ENCODE peak calls at places on chromosomes 6 and 20, in six cellular contexts. X is K562, O is GM12878, I is HepG2, D is HCT116, H is H1. E is an unnamed sample.

GRCh38 chr6:88910922-88911778 is 52.3 kb downstream of the RNGTT start:
- DNase-seq in I (no peak), H (no peak), D (no peak), X (no peak), O (no peak), E (no peak)

GRCh38 chr6:132065556-132065955 is 114.4 kb upstream of the CCN2 start:
- DNase-seq in X (no peak), I (no peak), D (no peak), O (no peak), H (no peak), E (no peak)

GRCh38 chr6:15248451-15249370 is 2.8 kb downstream of the JARID2 start:
- DNase-seq in X (peak; percentile 100), O (peak; percentile 67), I (peak; percentile 93), H (peak; percentile 67), D (peak; percentile 92), E (no peak)

GRCh38 chr20:20611165-20611564 is 101.3 kb downstream of the RALGAPA2 start:
- DNase-seq in H (no peak), X (no peak), O (no peak), I (peak; percentile 20), D (no peak), E (no peak)

GRCh38 chr20:49964964-49965780 is 17.6 kb upstream of the SNAI1 start:
- DNase-seq in D (peak; percentile 54), O (no peak), H (no peak), I (peak; percentile 76), X (peak; percentile 87), E (peak; percentile 74)

GRCh38 chr6:36570264-36570663 is 23.0 kb upstream of the STK38 start:
- DNase-seq in H (no peak), X (no peak), I (no peak), O (no peak), D (no peak), E (no peak)

GRCh38 chr6:32432050-32432450 is 7.6 kb upstream of the HLA-DRA start:
- DNase-seq in I (peak; percentile 27), D (peak; percentile 40), O (no peak), X (peak; percentile 29), H (no peak), E (no peak)

GRCh38 chr6:10800810-10801209 is 37.5 kb downstream of the MAK start:
- DNase-seq in I (peak; percentile 68), H (no peak), D (peak; percentile 4), O (no peak), X (no peak), E (no peak)

GRCh38 chr6:44851176-44851575 is 463.7 kb downstream of the CDC5L start:
- DNase-seq in I (no peak), D (no peak), X (no peak), O (no peak), H (no peak), E (no peak)

GRCh38 chr20:53943522-53944291 is 126.7 kb downstream of the BCAS1 start:
- DNase-seq in D (no peak), I (peak; percentile 34), X (peak; percentile 55), O (no peak), H (no peak), E (no peak)

GRCh38 chr6:69866351-69867074 is at the start of gene COL19A1:
- DNase-seq in D (no peak), H (no peak), O (peak; percentile 76), X (peak; percentile 4), I (no peak), E (peak; percentile 3)

GRCh38 chr6:108650781-108651180 is 90.1 kb downstream of the FOXO3 start:
- DNase-seq in O (no peak), I (no peak), H (no peak), D (no peak), X (no peak), E (no peak)

GRCh38 chr20:63009044-63009961 is 2.5 kb upstream of the BHLHE23 start:
- DNase-seq in I (peak; percentile 63), X (peak; percentile 85), H (no peak), O (peak; percentile 60), D (peak; percentile 33), E (peak; percentile 57)

GRCh38 chr20:13649548-13649947 is 10.8 kb upstream of the TASP1 start:
- DNase-seq in O (no peak), D (no peak), X (no peak), I (no peak), H (no peak), E (no peak)

GRCh38 chr6:134217516-134218140 is 100.3 kb downstream of the SGK1 start:
- DNase-seq in D (no peak), I (no peak), H (no peak), O (no peak), X (no peak), E (no peak)

GRCh38 chr6:17130786-17131185 is 28.9 kb downstream of the STMND1 start:
- DNase-seq in X (no peak), D (no peak), O (no peak), I (no peak), H (no peak), E (no peak)

GRCh38 chr6:3316818-3317217 is 58.1 kb downstream of the PSMG4 start:
- DNase-seq in I (no peak), H (no peak), O (no peak), D (no peak), X (no peak), E (no peak)

GRCh38 chr6:39021041-39021440 is 27.5 kb upstream of the GLP1R start:
- DNase-seq in X (no peak), O (no peak), I (no peak), H (no peak), D (no peak), E (no peak)

GRCh38 chr20:10559266-10559665 is 114.5 kb downstream of the JAG1 start:
- DNase-seq in D (no peak), X (no peak), I (no peak), O (no peak), H (no peak), E (no peak)

GRCh38 chr6:53066874-53067273 is 1.7 kb downstream of the FBXO9 start:
- DNase-seq in D (no peak), X (no peak), H (no peak), I (no peak), O (no peak), E (no peak)

GRCh38 chr6:13709698-13710551 is 1.7 kb downstream of the RANBP9 start:
- DNase-seq in H (no peak), X (peak; percentile 78), D (no peak), O (no peak), I (peak; percentile 54), E (no peak)

GRCh38 chr6:99129835-99130234 is 182.1 kb upstream of the FBXL4 start:
- DNase-seq in I (no peak), D (no peak), O (no peak), H (no peak), X (no peak), E (no peak)
- TF ChIP-seq ZNF274 in I (no peak), D (no peak), O (no peak), H (no peak), X (no peak), E (no peak)

GRCh38 chr6:81979329-81979728 is 226.8 kb upstream of the TENT5A start:
- DNase-seq in I (no peak), H (no peak), X (no peak), D (no peak), O (no peak), E (no peak)

GRCh38 chr6:81985191-81985590 is 232.7 kb upstream of the TENT5A start:
- DNase-seq in D (no peak), O (no peak), I (no peak), H (no peak), X (no peak), E (no peak)

GRCh38 chr6:81979767-81980166 is 227.3 kb upstream of the TENT5A start:
- DNase-seq in H (no peak), X (no peak), O (no peak), I (no peak), D (no peak), E (no peak)

GRCh38 chr6:81984599-81984998 is 232.1 kb upstream of the TENT5A start:
- DNase-seq in D (no peak), I (no peak), H (no peak), O (no peak), X (no peak), E (no peak)

DNA sequence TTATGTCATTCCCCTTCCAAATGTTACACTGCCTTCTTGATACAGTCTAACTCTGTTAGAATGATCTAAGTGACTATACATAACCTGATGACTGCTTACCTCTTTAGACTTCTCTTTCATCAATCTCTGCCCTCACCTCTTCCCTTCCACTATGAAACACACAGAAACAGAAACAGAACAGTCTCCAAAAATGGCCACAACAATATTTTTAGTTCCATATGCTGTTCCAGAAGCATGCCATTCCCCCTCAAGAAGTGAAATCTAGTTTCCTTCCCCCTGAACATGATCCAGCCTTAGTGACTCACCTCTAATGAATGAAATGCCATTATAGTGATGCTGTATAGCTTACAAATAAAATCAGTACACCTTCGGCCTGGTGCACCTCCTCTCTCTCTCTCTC is 229.3 kb upstream of the TENT5A start:
- DNase-seq in X (no peak), D (peak; percentile 43), O (no peak), H (no peak), I (no peak), E (no peak)
- H3K4me3 ChIP-seq in X (no peak overlapping the region), D (peak overlapping the region; percentile 15), O (no peak overlapping the region), H (no peak overlapping the region), I (no peak overlapping the region), E (no peak overlapping the region)

DNA sequence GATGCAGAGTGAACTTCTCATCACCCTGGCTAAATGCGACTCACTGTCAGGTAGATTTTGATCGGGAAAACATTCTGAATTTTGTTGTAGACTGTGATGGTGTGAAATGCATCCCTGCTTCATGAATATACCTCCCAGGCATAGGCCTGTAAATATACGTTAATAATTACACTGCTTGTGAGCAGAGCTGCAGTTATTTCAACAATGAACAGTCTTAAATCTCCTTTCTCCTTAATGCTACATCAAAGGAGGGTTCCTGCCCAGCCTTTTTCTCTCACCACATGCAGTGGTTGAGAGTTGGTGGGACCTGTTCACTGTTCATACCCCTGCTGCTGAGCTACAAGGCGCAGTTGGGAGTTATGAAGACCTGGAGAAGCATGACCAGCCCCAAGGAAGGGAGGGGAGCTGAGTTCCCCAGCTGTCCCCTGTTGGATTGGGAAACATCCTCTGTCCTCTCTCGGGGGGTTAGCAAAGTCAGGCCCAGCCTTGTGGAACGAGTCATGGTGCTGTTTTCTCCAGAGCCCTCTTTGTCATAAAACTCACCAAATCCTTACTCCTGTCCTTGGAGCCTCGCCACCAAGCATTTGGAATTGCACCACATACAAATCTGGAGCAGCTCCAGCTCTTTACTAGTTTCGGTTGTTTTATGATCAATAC is 111.8 kb upstream of the FOXQ1 start:
- DNase-seq in H (no peak), I (no peak), O (no peak), X (no peak), D (no peak), E (no peak)
- TF ChIP-seq ZNF274 in H (no peak), I (no peak), O (no peak), X (no peak), D (no peak), E (no peak)

DNA sequence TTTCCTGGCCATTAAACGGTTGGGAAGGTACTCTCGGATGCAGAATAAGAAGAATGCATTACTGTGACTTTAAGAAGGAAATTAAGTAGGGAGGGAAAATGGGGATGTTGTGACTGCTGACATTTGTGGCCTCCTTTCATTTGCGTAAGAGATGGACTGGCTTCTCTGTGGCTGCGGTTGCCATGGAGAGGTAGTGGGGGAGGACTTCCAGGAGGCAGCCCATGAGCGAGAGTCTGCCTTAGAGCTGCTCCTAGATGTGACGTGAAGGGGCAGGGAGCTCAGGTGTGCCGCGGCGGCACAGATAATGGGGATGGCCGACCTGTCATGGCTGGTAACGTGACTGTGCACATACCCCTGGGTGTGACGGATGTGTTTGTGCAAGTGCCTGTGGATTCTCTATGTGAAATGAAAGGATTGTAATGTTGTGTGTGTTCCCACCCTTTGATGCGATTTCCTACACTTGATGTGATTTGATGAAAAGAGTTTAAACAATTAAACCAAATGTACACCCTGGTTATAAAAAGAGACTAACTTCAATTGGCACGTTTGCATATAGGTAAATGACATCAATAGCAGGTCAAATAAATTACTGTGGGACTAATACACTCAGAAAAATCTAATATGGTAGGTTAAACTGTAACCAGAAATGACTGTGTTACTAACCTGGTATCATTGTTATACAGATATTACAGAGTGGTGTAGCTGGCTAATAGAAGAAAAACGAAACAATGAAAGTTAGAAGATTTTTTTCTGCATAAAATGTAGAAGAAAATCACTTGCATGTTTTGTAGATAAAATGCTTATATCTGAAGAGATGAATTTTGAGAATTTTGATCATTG is 48.9 kb downstream of the HIVEP1 start:
- DNase-seq in X (peak; percentile 34), H (peak; percentile 46), I (no peak), D (no peak), O (peak; percentile 87), E (peak; percentile 57)
- H3K4me3 ChIP-seq in X (no peak overlapping the region), H (no peak overlapping the region), I (no peak overlapping the region), D (no peak overlapping the region), O (peak overlapping the region; percentile 57), E (no peak overlapping the region)

E was measured in NT2/D1.